ENCODE peak calls at places on chromosomes 13 and 19, in four cellular contexts. L is neural crest cell, H is tibial nerve, W is GM12865. S is an unnamed sample.
A peak's percentile ranks its signal among the peaks of the same experiment; 100 is the strongest.

GRCh38 chr19:43789029-43789428 is 8.3 kb upstream of the KCNN4 start:
- DNase-seq in L (no peak), H (no peak), W (no peak), S (no peak)

GRCh38 chr19:36113425-36113824 is 1.2 kb downstream of the POLR2I start:
- DNase-seq in L (no peak), H (no peak), W (no peak), S (no peak)

GRCh38 chr19:49553451-49554271 is 25.9 kb downstream of the RCN3 start:
- DNase-seq in L (no peak), H (no peak), W (no peak), S (no peak)

GRCh38 chr19:52464798-52465470 is 11.6 kb downstream of the ZNF578 start:
- DNase-seq in L (peak; percentile 29), H (no peak), W (no peak), S (no peak)

GRCh38 chr19:372306-372890 is 27.8 kb upstream of the MIER2 start:
- DNase-seq in L (no peak), H (no peak), W (no peak), S (no peak)

GRCh38 chr13:59914556-59914955 is 249.2 kb downstream of the DIAPH3 start:
- DNase-seq in L (no peak), H (no peak), W (no peak), S (no peak)

GRCh38 chr19:7272856-7273578 is 21.2 kb downstream of the INSR start:
- DNase-seq in L (no peak), H (no peak), W (peak; percentile 86), S (peak; percentile 67)

GRCh38 chr19:18500820-18501219 is 21.1 kb downstream of the ELL start:
- DNase-seq in L (no peak), H (no peak), W (no peak), S (no peak)

GRCh38 chr19:33406521-33407139 is 33.1 kb downstream of the CEBPG start:
- DNase-seq in L (peak; percentile 95), H (peak; percentile 90), W (peak; percentile 63), S (peak; percentile 89)

GRCh38 chr19:3627351-3627723 is 747 bp upstream of the CACTIN start:
- DNase-seq in L (no peak), H (peak; percentile 13), W (no peak), S (no peak)

GRCh38 chr19:45110811-45111210 is 17.8 kb downstream of the PPP1R37 start:
- DNase-seq in L (no peak), H (no peak), W (peak; percentile 48), S (no peak)

GRCh38 chr13:34076943-34077703 is 259.2 kb downstream of the RFC3 start:
- DNase-seq in L (no peak), H (no peak), W (peak; percentile 20), S (no peak)

GRCh38 chr19:3113100-3114017 is 19.2 kb downstream of the GNA11 start:
- DNase-seq in L (no peak), H (no peak), W (no peak), S (no peak)

GRCh38 chr19:5694167-5694951 is 4.3 kb downstream of the RPL36 start:
- DNase-seq in L (no peak), H (no peak), W (peak; percentile 26), S (no peak)

GRCh38 chr13:51267581-51267980 is 45.4 kb downstream of the FAM124A start:
- DNase-seq in L (no peak), H (no peak), W (no peak), S (no peak)

GRCh38 chr19:30169196-30169900 is 202.8 kb upstream of the ZNF536 start:
- DNase-seq in L (no peak), H (no peak), W (no peak), S (no peak)

GRCh38 chr19:52258426-52258825 is 11.0 kb upstream of the ZNF766 start:
- DNase-seq in L (no peak), H (no peak), W (no peak), S (no peak)

GRCh38 chr13:93882086-93882651 is 597.3 kb downstream of the DCT start:
- DNase-seq in L (no peak), H (no peak), W (no peak), S (no peak)

GRCh38 chr13:76129305-76130040 is 493.3 kb downstream of the LMO7 start:
- DNase-seq in L (no peak), H (no peak), W (no peak), S (no peak)
- TF ChIP-seq CTCF in L (no peak), H (no peak), W (no peak), S (no peak)

DNA sequence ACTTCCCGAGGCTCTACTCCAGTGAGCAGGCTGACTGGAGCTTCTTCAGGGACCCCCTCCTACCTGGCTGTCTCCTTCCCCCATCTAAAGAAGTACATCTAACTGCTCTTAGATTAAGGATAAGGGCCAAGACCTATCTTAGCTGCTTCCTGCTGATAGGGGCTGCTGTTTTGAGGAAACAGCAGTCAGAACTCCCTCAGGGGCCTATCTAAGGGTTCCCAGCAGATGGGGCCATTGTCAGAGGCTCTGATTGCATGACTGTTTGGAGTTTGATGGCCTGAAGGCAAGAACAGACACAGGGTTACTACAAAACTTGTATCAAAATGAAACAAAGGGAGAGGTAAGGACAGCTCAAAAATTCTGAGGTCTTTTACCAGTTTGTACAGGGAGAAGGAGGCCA is 2636.9 kb upstream of the PCDH20 start:
- DNase-seq in L (no peak), H (no peak), W (no peak), S (no peak)
- TF ChIP-seq CTCF in L (no peak), H (no peak), W (no peak), S (no peak)

DNA sequence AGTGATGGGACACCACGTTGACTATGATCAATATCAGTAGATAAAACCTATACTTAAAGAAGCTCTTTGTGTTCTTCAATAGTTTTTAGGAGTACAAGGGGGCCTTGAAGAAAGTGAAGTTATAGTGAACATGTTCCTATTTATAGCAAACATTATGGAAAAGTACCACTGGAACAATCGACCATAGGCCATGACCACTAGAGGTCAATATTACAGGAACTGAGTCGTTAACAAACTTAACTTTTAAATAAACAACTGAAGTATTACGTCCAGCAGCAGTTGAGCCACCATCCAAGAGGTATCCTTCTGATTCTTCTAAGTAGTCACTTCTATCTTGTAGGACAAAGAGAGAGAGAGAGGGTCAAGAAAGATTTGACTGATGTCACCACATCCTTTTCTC is 391.0 kb upstream of the SLITRK5 start:
- DNase-seq in L (no peak), H (no peak), W (no peak), S (no peak)
- TF ChIP-seq CTCF in L (peak; percentile 14), H (no peak), W (no peak), S (no peak)

DNA sequence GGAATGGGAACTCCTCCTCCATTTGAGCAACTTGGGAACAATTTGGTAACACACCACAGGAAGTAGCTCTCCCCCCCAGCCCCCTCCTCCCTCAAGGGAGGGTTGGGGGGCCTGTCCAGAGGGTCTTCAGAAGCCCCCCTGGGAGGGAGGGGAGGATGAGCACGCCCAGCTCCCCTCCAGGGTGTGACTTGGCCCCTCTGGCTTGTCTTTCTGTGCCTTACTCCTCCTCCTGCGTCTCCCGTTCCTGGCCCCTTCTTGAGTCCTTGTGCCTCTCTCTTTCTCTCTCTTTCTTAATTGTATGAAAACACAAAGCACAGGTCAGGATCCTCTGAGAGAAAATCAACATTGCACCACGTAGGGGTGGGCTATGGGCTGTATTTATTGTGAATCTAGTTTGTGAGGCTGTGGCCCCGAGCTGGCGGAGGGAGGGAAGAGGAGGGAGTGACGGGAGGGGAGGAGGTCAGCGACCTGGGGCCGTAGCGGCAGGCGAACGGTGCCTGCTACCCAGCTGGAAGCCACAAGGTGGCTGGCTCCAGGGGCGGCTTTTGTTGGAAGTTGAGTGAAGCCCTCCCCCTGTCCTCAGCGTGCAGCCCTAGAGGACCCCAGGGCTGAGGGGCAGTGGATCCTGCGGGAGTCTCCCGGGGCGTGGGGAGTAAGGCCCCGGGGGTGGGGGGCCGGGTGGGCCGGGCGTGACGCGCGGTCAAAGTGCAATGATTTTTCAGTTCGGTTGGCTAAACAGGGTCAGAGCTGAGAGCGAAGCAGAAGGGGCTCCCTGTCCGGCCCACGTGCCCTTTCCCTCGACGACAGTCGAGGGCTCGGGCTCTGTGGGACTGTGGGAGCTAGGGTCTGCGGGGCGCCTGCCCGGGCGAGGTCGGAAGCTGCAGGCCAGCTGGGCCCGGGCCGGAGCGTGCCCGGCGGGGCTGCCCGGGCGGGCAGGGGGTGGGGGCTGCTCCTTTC is 6.4 kb downstream of the LYL1 start:
- DNase-seq in L (no peak), H (no peak), W (no peak), S (no peak)
- TF ChIP-seq CTCF in L (peak; percentile 49), H (no peak), W (no peak), S (no peak)

GRCh38 chr19:12872941-12873890 is 8.0 kb downstream of the DNASE2 start:
- DNase-seq in L (no peak), H (no peak), W (peak; percentile 58), S (peak; percentile 68)
- TF ChIP-seq CTCF in L (no peak), H (no peak), W (no peak), S (no peak)

DNA sequence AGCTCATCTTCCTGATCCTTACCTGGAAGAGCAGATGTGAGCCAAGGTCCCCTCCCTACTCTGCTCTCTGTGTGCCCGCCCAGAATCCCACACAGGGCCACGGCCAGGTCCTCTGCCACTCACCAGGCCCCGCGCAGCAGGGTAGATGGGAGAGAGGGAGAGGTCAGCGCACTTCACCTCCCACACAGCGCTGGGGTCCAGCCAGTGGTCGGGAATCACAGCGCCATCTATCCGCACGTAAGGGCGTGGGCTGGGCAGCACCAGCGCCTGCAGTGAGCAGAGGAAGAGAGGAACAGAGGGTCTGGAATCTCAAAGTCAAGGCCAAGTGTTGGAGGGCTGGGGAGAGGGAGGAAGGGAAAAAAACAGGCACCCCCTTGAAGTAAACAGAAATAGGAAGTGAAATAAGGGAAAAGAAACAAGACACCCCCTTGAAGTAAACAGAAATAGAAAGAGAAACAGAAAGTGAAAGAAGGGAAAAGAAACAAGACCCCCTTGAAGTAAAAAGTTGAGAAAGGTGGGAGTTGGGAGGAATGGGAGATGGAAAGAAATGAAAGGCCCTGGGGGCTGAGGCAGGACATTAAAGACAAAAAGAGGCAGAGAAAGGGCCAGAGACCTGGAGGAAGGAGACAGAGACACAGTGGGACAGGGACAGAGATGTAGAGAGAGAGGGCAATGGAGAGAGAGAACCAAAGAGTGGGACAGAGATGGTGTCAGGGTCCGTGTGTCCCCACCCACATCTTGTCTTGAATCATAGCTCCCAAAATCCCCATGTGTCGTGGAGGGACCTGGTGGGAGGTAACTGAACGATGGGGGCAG is 7.1 kb upstream of the PLA2G4C start:
- DNase-seq in L (no peak), H (no peak), W (no peak), S (no peak)
- TF ChIP-seq CTCF in L (no peak), H (no peak), W (no peak), S (no peak)

DNA sequence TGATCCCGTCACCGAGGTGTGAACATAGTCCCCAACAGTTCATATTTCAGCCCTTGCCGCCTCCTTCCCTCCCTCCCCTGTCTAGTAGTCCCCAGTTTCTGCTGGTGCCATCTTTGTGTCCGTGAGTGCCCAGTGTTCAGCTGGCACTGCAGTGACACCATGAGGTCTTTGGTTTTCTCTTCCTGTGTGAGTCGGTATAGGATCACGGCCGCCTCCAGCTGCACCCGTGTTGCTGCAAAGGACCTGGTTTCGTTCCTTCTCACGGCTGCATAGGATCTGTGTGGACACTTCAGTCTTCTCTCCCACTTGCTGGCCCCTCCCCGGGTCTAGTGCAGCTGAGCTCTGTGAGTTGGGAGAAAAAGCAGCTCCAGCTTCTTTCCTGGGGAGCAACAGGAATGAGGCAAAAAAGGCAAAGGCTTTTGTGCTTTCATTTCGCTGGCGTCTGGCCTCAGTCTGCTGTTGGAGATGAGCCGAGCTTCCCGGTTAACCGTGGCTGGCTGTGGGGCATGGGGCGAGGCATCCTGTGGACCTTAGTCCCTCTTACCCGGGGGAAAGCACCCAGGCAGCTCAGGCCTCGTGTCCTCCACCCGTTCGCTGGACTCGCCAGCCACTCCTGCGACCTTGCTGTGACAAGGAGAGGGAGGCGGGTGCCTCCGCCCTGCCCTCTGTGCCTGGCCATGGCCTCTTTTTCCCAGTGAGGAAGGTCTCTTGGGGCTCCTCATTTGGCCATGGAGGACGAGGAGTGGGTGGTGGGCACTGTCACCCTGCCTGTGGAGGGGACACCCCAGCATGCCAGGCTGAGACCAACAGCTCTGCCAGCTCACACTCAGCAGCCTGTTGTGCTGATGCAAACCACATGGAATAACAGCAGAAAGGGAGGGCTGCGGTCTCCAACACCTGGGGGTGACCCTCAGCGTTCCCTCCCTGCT is 196.5 kb downstream of the TEX29 start:
- DNase-seq in L (no peak), H (no peak), W (no peak), S (no peak)
- TF ChIP-seq CTCF in L (no peak), H (no peak), W (no peak), S (no peak)

S was measured in GM10248.